ENCODE peak calls at places on chromosomes 12 and 14, in eight cellular contexts. C, A, G, I, W, M, K and V are unnamed samples.

GRCh38 chr12:10620078-10620779 is 6.8 kb upstream of the MAGOHB start:
- DNase-seq in C (no peak), A (no peak), G (no peak), I (no peak), W (no peak), M (no peak), K (no peak), V (no peak)

GRCh38 chr12:106037524-106038298 is 101.0 kb downstream of the NUAK1 start:
- DNase-seq in C (no peak), A (no peak), G (no peak), I (no peak), W (no peak), M (no peak), K (no peak), V (no peak)

GRCh38 chr12:3748620-3749019 is 4.3 kb downstream of the CRACR2A start:
- DNase-seq in C (no peak), A (no peak), G (no peak), I (no peak), W (no peak), M (no peak), K (no peak), V (no peak)

GRCh38 chr14:51652168-51653095 is 722 bp downstream of the FRMD6 start:
- DNase-seq in C (peak), A (peak), G (no peak), I (peak), W (peak), M (peak), K (peak), V (peak)

GRCh38 chr14:61560323-61560722 is 135.0 kb upstream of the HIF1A start:
- DNase-seq in C (no peak), A (no peak), G (no peak), I (no peak), W (peak), M (no peak), K (peak), V (no peak)

GRCh38 chr12:52191841-52192791 is at the start of gene KRT80:
- DNase-seq in C (peak), A (no peak), G (peak), I (peak), W (peak), M (no peak), K (peak), V (no peak)

GRCh38 chr12:85275359-85275758 is 4.7 kb upstream of the ALX1 start:
- DNase-seq in C (no peak), A (no peak), G (no peak), I (no peak), W (no peak), M (no peak), K (no peak), V (no peak)

GRCh38 chr14:93765032-93765626 is 23.2 kb downstream of the PRIMA1 start:
- DNase-seq in C (no peak), A (no peak), G (no peak), I (no peak), W (peak), M (no peak), K (no peak), V (no peak)

GRCh38 chr14:105858676-105859025 is 332.3 kb downstream of the TMEM121 start:
- DNase-seq in C (peak), A (no peak), G (no peak), I (no peak), W (no peak), M (no peak), K (no peak), V (no peak)

GRCh38 chr12:63900922-63901793 is 56.7 kb downstream of the SRGAP1 start:
- DNase-seq in C (no peak), A (no peak), G (no peak), I (no peak), W (no peak), M (no peak), K (no peak), V (no peak)

GRCh38 chr12:9673404-9674225 is 4.1 kb downstream of the CLEC2D start:
- DNase-seq in C (peak), A (peak), G (peak), I (no peak), W (no peak), M (no peak), K (peak), V (no peak)

GRCh38 chr12:64618953-64619590 is 8.8 kb downstream of the RASSF3 start:
- DNase-seq in C (no peak), A (no peak), G (peak), I (no peak), W (no peak), M (no peak), K (no peak), V (peak)

GRCh38 chr12:92538970-92539749 is 163.6 kb upstream of the PLEKHG7 start:
- DNase-seq in C (no peak), A (no peak), G (peak), I (no peak), W (no peak), M (no peak), K (peak), V (no peak)

GRCh38 chr12:3250034-3250433 is 172.9 kb downstream of the TSPAN9 start:
- DNase-seq in C (no peak), A (no peak), G (no peak), I (no peak), W (no peak), M (no peak), K (no peak), V (no peak)

GRCh38 chr14:25037032-25037431 is 12.9 kb downstream of the STXBP6 start:
- DNase-seq in C (no peak), A (no peak), G (no peak), I (no peak), W (no peak), M (no peak), K (no peak), V (no peak)

GRCh38 chr14:63867926-63868921 is 15.4 kb downstream of the SYNE2 start:
- DNase-seq in C (no peak), A (peak), G (no peak), I (no peak), W (no peak), M (no peak), K (no peak), V (no peak)

GRCh38 chr14:97777622-97778021 is 980.4 kb downstream of the VRK1 start:
- DNase-seq in C (no peak), A (no peak), G (no peak), I (no peak), W (no peak), M (no peak), K (no peak), V (no peak)

GRCh38 chr12:95721320-95721719 is 69.2 kb downstream of the NTN4 start:
- DNase-seq in C (no peak), A (no peak), G (no peak), I (no peak), W (no peak), M (no peak), K (no peak), V (no peak)

GRCh38 chr12:93460882-93461281 is 6.4 kb upstream of the MRPL42 start:
- DNase-seq in C (no peak), A (no peak), G (no peak), I (no peak), W (no peak), M (no peak), K (no peak), V (no peak)

GRCh38 chr12:110741371-110741770 is 1.3 kb downstream of the PPP1CC start:
- DNase-seq in C (no peak), A (no peak), G (peak), I (no peak), W (no peak), M (no peak), K (peak), V (no peak)

GRCh38 chr12:68559984-68560822 is 50.5 kb upstream of the RAP1B start:
- DNase-seq in C (no peak), A (no peak), G (no peak), I (no peak), W (no peak), M (no peak), K (peak), V (no peak)

GRCh38 chr14:104107101-104107581 is 21.6 kb downstream of the ASPG start:
- DNase-seq in C (peak), A (no peak), G (no peak), I (no peak), W (no peak), M (no peak), K (peak), V (no peak)

GRCh38 chr12:4201333-4202105 is 72.0 kb upstream of the CCND2 start:
- DNase-seq in C (no peak), A (no peak), G (no peak), I (no peak), W (no peak), M (no peak), K (peak), V (no peak)

GRCh38 chr14:78130356-78130755 is 39.8 kb upstream of the NRXN3 start:
- DNase-seq in C (no peak), A (no peak), G (no peak), I (no peak), W (no peak), M (no peak), K (no peak), V (no peak)